ENCODE peak calls at places on chromosome 4, in six cellular contexts. T is A549, Q is HepG2, C is K562, U is IMR-90, S is HCT116. H is an unnamed sample.

GRCh38 chr4:67035501-67035900 is 509.8 kb downstream of the CENPC start:
- DNase-seq in T (no peak), Q (peak; percentile 20), C (no peak), U (no peak), S (no peak), H (no peak)

GRCh38 chr4:101356928-101357327 is 9.6 kb upstream of the PPP3CA start:
- DNase-seq in T (peak; percentile 28), Q (peak; percentile 67), C (no peak), U (peak; percentile 95), S (peak; percentile 73), H (no peak)

GRCh38 chr4:4860803-4861591 is 1.5 kb downstream of the MSX1 start:
- DNase-seq in T (no peak), Q (peak; percentile 29), C (no peak), U (peak; percentile 32), S (no peak), H (no peak)

GRCh38 chr4:1866095-1866755 is 5.0 kb upstream of the NSD2 start:
- DNase-seq in T (no peak), Q (no peak), C (no peak), U (no peak), S (no peak), H (no peak)

GRCh38 chr4:76600447-76600846 is 165.4 kb downstream of the SHROOM3 start:
- DNase-seq in T (no peak), Q (no peak), C (no peak), U (no peak), S (no peak), H (no peak)

GRCh38 chr4:84583871-84584373 is 995 bp downstream of the CDS1 start:
- DNase-seq in T (peak; percentile 18), Q (no peak), C (peak; percentile 11), U (no peak), S (no peak), H (no peak)

GRCh38 chr4:186144180-186144579 is 39.7 kb downstream of the FAM149A start:
- DNase-seq in T (peak; percentile 26), Q (no peak), C (no peak), U (peak; percentile 21), S (no peak), H (peak; percentile 59)

GRCh38 chr4:174284181-174284886 is 623 bp downstream of the CEP44 start:
- DNase-seq in T (peak; percentile 43), Q (peak; percentile 58), C (no peak), U (peak; percentile 71), S (peak; percentile 46), H (no peak)

GRCh38 chr4:88204882-88205281 is 46.4 kb upstream of the ABCG2 start:
- DNase-seq in T (no peak), Q (no peak), C (no peak), U (no peak), S (no peak), H (no peak)

GRCh38 chr4:123616970-123617392 is 220.4 kb downstream of the SPRY1 start:
- DNase-seq in T (no peak), Q (no peak), C (no peak), U (no peak), S (no peak), H (no peak)

GRCh38 chr4:141179474-141180026 is 41.1 kb upstream of the ZNF330 start:
- DNase-seq in T (no peak), Q (no peak), C (no peak), U (no peak), S (no peak), H (no peak)

GRCh38 chr4:24763631-24764302 is 31.6 kb upstream of the SOD3 start:
- DNase-seq in T (no peak), Q (no peak), C (no peak), U (peak; percentile 74), S (no peak), H (no peak)

GRCh38 chr4:186727149-186727976 is 3.7 kb upstream of the FAT1 start:
- DNase-seq in T (no peak), Q (no peak), C (no peak), U (peak; percentile 47), S (no peak), H (no peak)

GRCh38 chr4:3200423-3201090 is 48.4 kb upstream of the MSANTD1 start:
- DNase-seq in T (no peak), Q (no peak), C (no peak), U (no peak), S (no peak), H (no peak)

GRCh38 chr4:70747874-70748273 is 26.1 kb downstream of the RUFY3 start:
- DNase-seq in T (no peak), Q (no peak), C (no peak), U (peak; percentile 81), S (no peak), H (no peak)

GRCh38 chr4:113325876-113326615 is 276.6 kb downstream of the ANK2 start:
- DNase-seq in T (no peak), Q (no peak), C (no peak), U (no peak), S (no peak), H (no peak)

GRCh38 chr4:47031713-47032404 is 492 bp downstream of the GABRB1 start:
- DNase-seq in T (no peak), Q (no peak), C (no peak), U (no peak), S (no peak), H (no peak)

GRCh38 chr4:122246551-122246950 is 94.4 kb downstream of the BLTP1 start:
- DNase-seq in T (no peak), Q (no peak), C (no peak), U (peak; percentile 1), S (no peak), H (no peak)

GRCh38 chr4:65623509-65623908 is 46.8 kb downstream of the EPHA5 start:
- DNase-seq in T (no peak), Q (no peak), C (no peak), U (peak; percentile 67), S (no peak), H (no peak)

GRCh38 chr4:52946811-52947210 is 84.7 kb downstream of the RASL11B start:
- DNase-seq in T (no peak), Q (no peak), C (no peak), U (no peak), S (no peak), H (no peak)

GRCh38 chr4:125547842-125548241 is 233.1 kb downstream of the FAT4 start:
- DNase-seq in T (no peak), Q (no peak), C (no peak), U (peak; percentile 59), S (no peak), H (no peak)

GRCh38 chr4:119501740-119502139 is 126.9 kb downstream of the PDE5A start:
- DNase-seq in T (no peak), Q (peak; percentile 53), C (no peak), U (no peak), S (no peak), H (no peak)

GRCh38 chr4:72383439-72383838 is 185.6 kb downstream of the ADAMTS3 start:
- DNase-seq in T (no peak), Q (no peak), C (no peak), U (peak; percentile 49), S (no peak), H (no peak)

GRCh38 chr4:113064244-113064643 is 14.8 kb downstream of the ANK2 start:
- DNase-seq in T (no peak), Q (peak; percentile 16), C (no peak), U (no peak), S (no peak), H (peak; percentile 86)

GRCh38 chr4:101136373-101137370 is 210.7 kb downstream of the PPP3CA start:
- DNase-seq in T (no peak), Q (no peak), C (no peak), U (no peak), S (no peak), H (no peak)

GRCh38 chr4:150943126-150943525 is 72.0 kb downstream of the LRBA start:
- DNase-seq in T (no peak), Q (no peak), C (no peak), U (no peak), S (no peak), H (no peak)

GRCh38 chr4:2469192-2469984 is 482 bp downstream of the RNF4 start:
- DNase-seq in T (peak; percentile 25), Q (no peak), C (peak; percentile 75), U (peak; percentile 25), S (no peak), H (no peak)

GRCh38 chr4:7414046-7414445 is 20.7 kb downstream of the PSAPL1 start:
- DNase-seq in T (no peak), Q (no peak), C (no peak), U (no peak), S (no peak), H (no peak)

GRCh38 chr4:7412586-7412975 is 22.1 kb downstream of the PSAPL1 start:
- DNase-seq in T (no peak), Q (no peak), C (no peak), U (no peak), S (no peak), H (no peak)

GRCh38 chr4:7411491-7411890 is 23.2 kb downstream of the PSAPL1 start:
- DNase-seq in T (no peak), Q (no peak), C (no peak), U (no peak), S (no peak), H (peak; percentile 16)

GRCh38 chr4:7410470-7410869 is 24.3 kb downstream of the PSAPL1 start:
- DNase-seq in T (no peak), Q (no peak), C (no peak), U (peak; percentile 2), S (no peak), H (no peak)

GRCh38 chr4:7411896-7412585 is 22.7 kb downstream of the PSAPL1 start:
- DNase-seq in T (no peak), Q (no peak), C (no peak), U (no peak), S (no peak), H (no peak)
- TF ChIP-seq RAD21 in T (no peak), Q (no peak), C (no peak), U (no peak), S (no peak), H (no peak)

GRCh38 chr4:137448402-137448801 is 83.9 kb downstream of the PCDH18 start:
- DNase-seq in T (no peak), Q (no peak), C (no peak), U (no peak), S (no peak), H (no peak)
- TF ChIP-seq RAD21 in T (no peak), Q (no peak), C (no peak), U (no peak), S (no peak), H (no peak)

GRCh38 chr4:38292529-38292928 is 332.3 kb downstream of the PTTG2 start:
- DNase-seq in T (no peak), Q (peak; percentile 4), C (no peak), U (no peak), S (no peak), H (no peak)
- TF ChIP-seq RAD21 in T (no peak), Q (no peak), C (no peak), U (no peak), S (no peak), H (no peak)

GRCh38 chr4:81527115-81527514 is 55.4 kb upstream of the RASGEF1B start:
- DNase-seq in T (no peak), Q (no peak), C (no peak), U (no peak), S (no peak), H (no peak)

GRCh38 chr4:81528979-81529378 is 57.3 kb upstream of the RASGEF1B start:
- DNase-seq in T (no peak), Q (no peak), C (no peak), U (no peak), S (no peak), H (no peak)

GRCh38 chr4:81528200-81528599 is 56.5 kb upstream of the RASGEF1B start:
- DNase-seq in T (no peak), Q (no peak), C (no peak), U (no peak), S (no peak), H (no peak)

GRCh38 chr4:81527709-81528108 is 56.0 kb upstream of the RASGEF1B start:
- DNase-seq in T (no peak), Q (no peak), C (no peak), U (no peak), S (no peak), H (no peak)

GRCh38 chr4:81531410-81531809 is 59.7 kb upstream of the RASGEF1B start:
- DNase-seq in T (no peak), Q (no peak), C (no peak), U (no peak), S (no peak), H (no peak)
- TF ChIP-seq RAD21 in T (no peak), Q (no peak), C (no peak), U (no peak), S (no peak), H (no peak)